ENCODE peak calls at places on chromosomes 3 and 15, in nine cellular contexts. One of them, this sample, is unnamed.

GRCh38 chr3:140250010-140250825 is 315.2 kb downstream of the CLSTN2 start:
- DNase-seq in endothelial cell of umbilical vein: no peak
- DNase-seq in WTC11: no peak
- DNase-seq in K562: no peak
- DNase-seq in A549: no peak
- DNase-seq in H1: no peak
- DNase-seq in SK-N-SH: no peak
- DNase-seq in NB4: no peak
- DNase-seq in HCT116: no peak
- DNase-seq in this sample: no peak

GRCh38 chr3:48338635-48339034 is 5.2 kb upstream of the SPINK8 start:
- DNase-seq in endothelial cell of umbilical vein: no peak
- DNase-seq in WTC11: no peak
- DNase-seq in K562: no peak
- DNase-seq in A549: no peak
- DNase-seq in H1: no peak
- DNase-seq in SK-N-SH: no peak
- DNase-seq in NB4: peak; percentile 22
- DNase-seq in HCT116: no peak
- DNase-seq in this sample: no peak

GRCh38 chr3:177195242-177195940 is 1.9 kb downstream of the TBL1XR1 start:
- DNase-seq in endothelial cell of umbilical vein: peak; percentile 53
- DNase-seq in WTC11: no peak
- DNase-seq in K562: peak; percentile 53
- DNase-seq in A549: peak; percentile 23
- DNase-seq in H1: no peak
- DNase-seq in SK-N-SH: peak; percentile 36
- DNase-seq in NB4: peak; percentile 49
- DNase-seq in HCT116: no peak
- DNase-seq in this sample: no peak

GRCh38 chr3:182617511-182617910 is 175.8 kb upstream of the ATP11B start:
- DNase-seq in endothelial cell of umbilical vein: no peak
- DNase-seq in WTC11: no peak
- DNase-seq in K562: no peak
- DNase-seq in A549: no peak
- DNase-seq in H1: no peak
- DNase-seq in SK-N-SH: no peak
- DNase-seq in NB4: no peak
- DNase-seq in HCT116: no peak
- DNase-seq in this sample: no peak

GRCh38 chr3:4520013-4520881 is 27.1 kb downstream of the ITPR1 start:
- DNase-seq in endothelial cell of umbilical vein: no peak
- DNase-seq in WTC11: no peak
- DNase-seq in K562: no peak
- DNase-seq in A549: no peak
- DNase-seq in H1: no peak
- DNase-seq in SK-N-SH: no peak
- DNase-seq in NB4: no peak
- DNase-seq in HCT116: no peak
- DNase-seq in this sample: no peak

GRCh38 chr15:39728844-39729243 is 53.8 kb downstream of the FSIP1 start:
- DNase-seq in endothelial cell of umbilical vein: no peak
- DNase-seq in WTC11: no peak
- DNase-seq in K562: no peak
- DNase-seq in A549: no peak
- DNase-seq in H1: no peak
- DNase-seq in SK-N-SH: no peak
- DNase-seq in NB4: no peak
- DNase-seq in HCT116: no peak
- DNase-seq in this sample: no peak

GRCh38 chr3:143203142-143203541 is 83.6 kb downstream of the CHST2 start:
- DNase-seq in endothelial cell of umbilical vein: no peak
- DNase-seq in WTC11: no peak
- DNase-seq in K562: no peak
- DNase-seq in A549: no peak
- DNase-seq in H1: no peak
- DNase-seq in SK-N-SH: no peak
- DNase-seq in NB4: no peak
- DNase-seq in HCT116: no peak
- DNase-seq in this sample: no peak

GRCh38 chr15:69757186-69757585 is 304.6 kb downstream of the RPLP1 start:
- DNase-seq in endothelial cell of umbilical vein: no peak
- DNase-seq in WTC11: no peak
- DNase-seq in K562: no peak
- DNase-seq in A549: no peak
- DNase-seq in H1: no peak
- DNase-seq in SK-N-SH: no peak
- DNase-seq in NB4: peak; percentile 18
- DNase-seq in HCT116: no peak
- DNase-seq in this sample: no peak

GRCh38 chr15:61000276-61000675 is 228.8 kb downstream of the RORA start:
- DNase-seq in endothelial cell of umbilical vein: no peak
- DNase-seq in WTC11: no peak
- DNase-seq in K562: no peak
- DNase-seq in A549: no peak
- DNase-seq in H1: no peak
- DNase-seq in SK-N-SH: no peak
- DNase-seq in NB4: no peak
- DNase-seq in HCT116: no peak
- DNase-seq in this sample: no peak

GRCh38 chr3:100662113-100662823 is 47.0 kb upstream of the TFG start:
- DNase-seq in endothelial cell of umbilical vein: peak; percentile 3
- DNase-seq in WTC11: no peak
- DNase-seq in K562: no peak
- DNase-seq in A549: no peak
- DNase-seq in H1: no peak
- DNase-seq in SK-N-SH: no peak
- DNase-seq in NB4: no peak
- DNase-seq in HCT116: no peak
- DNase-seq in this sample: no peak

DNA sequence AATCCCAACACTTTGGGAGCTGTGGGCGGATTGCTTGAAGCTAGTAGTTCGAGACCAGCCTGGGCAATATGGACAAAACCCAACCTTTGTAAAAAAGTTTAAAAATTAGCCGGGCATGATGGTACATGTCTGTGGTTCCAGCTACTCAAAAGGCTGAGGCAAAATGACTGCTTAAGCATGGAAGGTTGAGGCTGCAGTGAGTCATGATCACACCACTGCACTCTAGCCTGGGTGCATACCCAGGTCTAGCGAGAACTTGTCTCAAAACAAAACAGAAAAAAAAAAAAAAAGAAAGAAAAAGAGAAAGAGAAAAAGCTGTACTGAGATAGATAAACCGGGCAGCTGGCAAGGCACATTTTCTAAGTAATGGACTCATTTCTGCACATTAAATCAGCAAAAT is 10.6 kb downstream of the ARPP19 start:
- DNase-seq in endothelial cell of umbilical vein: peak; percentile 43
- DNase-seq in WTC11: no peak
- DNase-seq in K562: no peak
- DNase-seq in A549: no peak
- DNase-seq in H1: no peak
- DNase-seq in SK-N-SH: no peak
- DNase-seq in NB4: peak; percentile 29
- DNase-seq in HCT116: no peak
- DNase-seq in this sample: no peak
- TF ChIP-seq MAX in endothelial cell of umbilical vein: no peak
- TF ChIP-seq MAX in WTC11: no peak
- TF ChIP-seq MAX in K562: no peak
- TF ChIP-seq MAX in A549: no peak
- TF ChIP-seq MAX in H1: no peak
- TF ChIP-seq MAX in SK-N-SH: no peak
- TF ChIP-seq MAX in NB4: no peak
- TF ChIP-seq MAX in HCT116: no peak
- TF ChIP-seq MAX in this sample: no peak

GRCh38 chr3:111545349-111545748 is 3.4 kb downstream of the CD96 start:
- DNase-seq in endothelial cell of umbilical vein: no peak
- DNase-seq in WTC11: no peak
- DNase-seq in K562: no peak
- DNase-seq in A549: no peak
- DNase-seq in H1: no peak
- DNase-seq in SK-N-SH: no peak
- DNase-seq in NB4: no peak
- DNase-seq in HCT116: no peak
- DNase-seq in this sample: no peak

GRCh38 chr3:111547645-111548044 is 5.6 kb downstream of the CD96 start:
- DNase-seq in endothelial cell of umbilical vein: no peak
- DNase-seq in WTC11: no peak
- DNase-seq in K562: no peak
- DNase-seq in A549: no peak
- DNase-seq in H1: no peak
- DNase-seq in SK-N-SH: no peak
- DNase-seq in NB4: peak; percentile 14
- DNase-seq in HCT116: no peak
- DNase-seq in this sample: no peak

GRCh38 chr3:111548756-111549155 is 6.8 kb downstream of the CD96 start:
- DNase-seq in endothelial cell of umbilical vein: no peak
- DNase-seq in WTC11: no peak
- DNase-seq in K562: no peak
- DNase-seq in A549: no peak
- DNase-seq in H1: no peak
- DNase-seq in SK-N-SH: no peak
- DNase-seq in NB4: no peak
- DNase-seq in HCT116: no peak
- DNase-seq in this sample: no peak

GRCh38 chr3:111548060-111548459 is 6.1 kb downstream of the CD96 start:
- DNase-seq in endothelial cell of umbilical vein: no peak
- DNase-seq in WTC11: no peak
- DNase-seq in K562: no peak
- DNase-seq in A549: no peak
- DNase-seq in H1: no peak
- DNase-seq in SK-N-SH: no peak
- DNase-seq in NB4: peak; percentile 9
- DNase-seq in HCT116: no peak
- DNase-seq in this sample: no peak
- TF ChIP-seq MAX in endothelial cell of umbilical vein: no peak
- TF ChIP-seq MAX in WTC11: no peak
- TF ChIP-seq MAX in K562: no peak
- TF ChIP-seq MAX in A549: no peak
- TF ChIP-seq MAX in H1: no peak
- TF ChIP-seq MAX in SK-N-SH: no peak
- TF ChIP-seq MAX in NB4: no peak
- TF ChIP-seq MAX in HCT116: no peak
- TF ChIP-seq MAX in this sample: no peak

GRCh38 chr3:173730391-173730790 is 332.8 kb downstream of the NLGN1 start:
- DNase-seq in endothelial cell of umbilical vein: no peak
- DNase-seq in WTC11: no peak
- DNase-seq in K562: no peak
- DNase-seq in A549: no peak
- DNase-seq in H1: no peak
- DNase-seq in SK-N-SH: no peak
- DNase-seq in NB4: no peak
- DNase-seq in HCT116: no peak
- DNase-seq in this sample: no peak

GRCh38 chr3:173732237-173732636 is 334.7 kb downstream of the NLGN1 start:
- DNase-seq in endothelial cell of umbilical vein: peak; percentile 33
- DNase-seq in WTC11: no peak
- DNase-seq in K562: no peak
- DNase-seq in A549: no peak
- DNase-seq in H1: no peak
- DNase-seq in SK-N-SH: no peak
- DNase-seq in NB4: no peak
- DNase-seq in HCT116: no peak
- DNase-seq in this sample: no peak

GRCh38 chr3:173737167-173737808 is 339.7 kb downstream of the NLGN1 start:
- DNase-seq in endothelial cell of umbilical vein: no peak
- DNase-seq in WTC11: no peak
- DNase-seq in K562: no peak
- DNase-seq in A549: no peak
- DNase-seq in H1: no peak
- DNase-seq in SK-N-SH: no peak
- DNase-seq in NB4: no peak
- DNase-seq in HCT116: no peak
- DNase-seq in this sample: no peak

DNA sequence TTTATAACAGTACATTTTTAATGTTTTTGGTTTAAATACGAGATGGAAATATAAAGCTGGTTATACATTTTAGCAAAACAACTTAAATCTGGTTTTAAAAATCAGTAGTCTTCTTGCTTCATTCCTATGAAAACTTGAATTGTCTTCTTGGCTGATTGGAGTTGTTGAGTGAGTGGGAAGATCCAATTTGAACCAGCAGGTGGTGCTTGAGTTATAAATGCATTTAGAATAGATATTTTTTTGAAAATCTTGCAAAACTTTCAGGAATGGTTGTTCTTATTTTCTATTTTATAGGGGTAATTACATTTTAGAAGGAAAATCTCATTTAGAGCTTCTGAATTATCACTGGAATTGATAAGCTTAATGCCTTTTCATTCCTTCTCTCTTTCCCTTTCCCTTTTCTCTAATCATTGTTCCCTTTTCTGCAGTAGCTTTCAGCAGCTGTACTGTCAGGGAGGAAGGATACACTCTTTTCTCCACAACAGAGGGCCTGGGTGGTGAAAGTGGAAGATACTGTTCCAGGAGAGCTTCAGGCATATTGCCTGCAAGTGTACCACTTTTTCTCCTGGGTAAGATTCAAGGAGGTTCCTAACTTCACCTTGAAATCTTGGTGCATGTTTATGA is 335.6 kb downstream of the NLGN1 start:
- DNase-seq in endothelial cell of umbilical vein: peak; percentile 72
- DNase-seq in WTC11: no peak
- DNase-seq in K562: no peak
- DNase-seq in A549: no peak
- DNase-seq in H1: no peak
- DNase-seq in SK-N-SH: peak; percentile 4
- DNase-seq in NB4: peak; percentile 13
- DNase-seq in HCT116: peak; percentile 19
- DNase-seq in this sample: peak; percentile 12
- TF ChIP-seq MAX in endothelial cell of umbilical vein: no peak
- TF ChIP-seq MAX in WTC11: no peak
- TF ChIP-seq MAX in K562: no peak
- TF ChIP-seq MAX in A549: no peak
- TF ChIP-seq MAX in H1: no peak
- TF ChIP-seq MAX in SK-N-SH: no peak
- TF ChIP-seq MAX in NB4: no peak
- TF ChIP-seq MAX in HCT116: no peak
- TF ChIP-seq MAX in this sample: no peak

GRCh38 chr3:133973249-133973980 is 56.3 kb downstream of the SLCO2A1 start:
- DNase-seq in endothelial cell of umbilical vein: no peak
- DNase-seq in WTC11: no peak
- DNase-seq in K562: no peak
- DNase-seq in A549: no peak
- DNase-seq in H1: no peak
- DNase-seq in SK-N-SH: no peak
- DNase-seq in NB4: no peak
- DNase-seq in HCT116: no peak
- DNase-seq in this sample: no peak
- TF ChIP-seq MAX in endothelial cell of umbilical vein: no peak
- TF ChIP-seq MAX in WTC11: no peak
- TF ChIP-seq MAX in K562: no peak
- TF ChIP-seq MAX in A549: no peak
- TF ChIP-seq MAX in H1: no peak
- TF ChIP-seq MAX in SK-N-SH: no peak
- TF ChIP-seq MAX in NB4: no peak
- TF ChIP-seq MAX in HCT116: no peak
- TF ChIP-seq MAX in this sample: no peak

GRCh38 chr3:170350515-170351413 is 6.8 kb upstream of the SKIL start:
- DNase-seq in endothelial cell of umbilical vein: no peak
- DNase-seq in WTC11: no peak
- DNase-seq in K562: no peak
- DNase-seq in A549: no peak
- DNase-seq in H1: no peak
- DNase-seq in SK-N-SH: no peak
- DNase-seq in NB4: no peak
- DNase-seq in HCT116: no peak
- DNase-seq in this sample: no peak
- TF ChIP-seq MAX in endothelial cell of umbilical vein: no peak
- TF ChIP-seq MAX in WTC11: no peak
- TF ChIP-seq MAX in K562: no peak
- TF ChIP-seq MAX in A549: no peak
- TF ChIP-seq MAX in H1: no peak
- TF ChIP-seq MAX in SK-N-SH: no peak
- TF ChIP-seq MAX in NB4: no peak
- TF ChIP-seq MAX in HCT116: no peak
- TF ChIP-seq MAX in this sample: no peak

GRCh38 chr3:64163019-64163754 is 62.1 kb downstream of the PRICKLE2 start:
- DNase-seq in endothelial cell of umbilical vein: no peak
- DNase-seq in WTC11: no peak
- DNase-seq in K562: no peak
- DNase-seq in A549: no peak
- DNase-seq in H1: no peak
- DNase-seq in SK-N-SH: no peak
- DNase-seq in NB4: no peak
- DNase-seq in HCT116: no peak
- DNase-seq in this sample: no peak
- TF ChIP-seq MAX in endothelial cell of umbilical vein: no peak
- TF ChIP-seq MAX in WTC11: no peak
- TF ChIP-seq MAX in K562: no peak
- TF ChIP-seq MAX in A549: no peak
- TF ChIP-seq MAX in H1: no peak
- TF ChIP-seq MAX in SK-N-SH: no peak
- TF ChIP-seq MAX in NB4: no peak
- TF ChIP-seq MAX in HCT116: no peak
- TF ChIP-seq MAX in this sample: no peak

This sample was measured in HepG2.